ENCODE peak calls at places on chromosomes 12 and 14, in six cellular contexts. Z is psoas muscle; T is uterus; R is Caco-2; F is testis; K is CD8-positive, alpha-beta T cell. W is an unnamed sample.

GRCh38 chr14:50974118-50974517 is 29.8 kb upstream of the PYGL start:
- DNase-seq in Z (peak), T (no peak), R (no peak), F (no peak), K (no peak), W (no peak)

GRCh38 chr14:100056964-100057817 is 8.0 kb upstream of the EVL start:
- DNase-seq in Z (no peak), T (no peak), R (peak), F (no peak), K (no peak), W (peak)

GRCh38 chr14:76828339-76829015 is 2.3 kb downstream of the LRRC74A start:
- DNase-seq in Z (no peak), T (no peak), R (no peak), F (no peak), K (no peak), W (no peak)

GRCh38 chr14:67710209-67710608 is 8.5 kb downstream of the RDH12 start:
- DNase-seq in Z (no peak), T (no peak), R (peak), F (no peak), K (no peak), W (peak)

GRCh38 chr14:68627868-68628604 is 164.8 kb downstream of the ZFP36L1 start:
- DNase-seq in Z (no peak), T (no peak), R (peak), F (peak), K (peak), W (peak)

GRCh38 chr12:22683131-22683530 is 58.2 kb downstream of the ETNK1 start:
- DNase-seq in Z (no peak), T (no peak), R (no peak), F (peak), K (no peak), W (no peak)

GRCh38 chr12:114729731-114730130 is 45.8 kb upstream of the TBX3 start:
- DNase-seq in Z (no peak), T (no peak), R (no peak), F (no peak), K (no peak), W (no peak)

GRCh38 chr14:56650977-56651376 is 71.4 kb downstream of the TMEM260 start:
- DNase-seq in Z (no peak), T (no peak), R (no peak), F (no peak), K (no peak), W (no peak)

GRCh38 chr12:53268009-53268636 is at the start of gene ESPL1:
- DNase-seq in Z (peak), T (peak), R (peak), F (peak), K (peak), W (peak)

GRCh38 chr12:115209230-115209629 is 525.3 kb upstream of the TBX3 start:
- DNase-seq in Z (no peak), T (no peak), R (no peak), F (no peak), K (no peak), W (no peak)

GRCh38 chr14:77903233-77903632 is 103.3 kb downstream of the ADCK1 start:
- DNase-seq in Z (no peak), T (no peak), R (no peak), F (no peak), K (no peak), W (no peak)

GRCh38 chr14:24250354-24250753 is 7.9 kb upstream of the TINF2 start:
- DNase-seq in Z (no peak), T (no peak), R (no peak), F (no peak), K (no peak), W (no peak)

GRCh38 chr12:45051490-45052105 is 699 bp upstream of the DBX2 start:
- DNase-seq in Z (no peak), T (no peak), R (no peak), F (no peak), K (no peak), W (no peak)

GRCh38 chr14:57380935-57381334 is 9.5 kb upstream of the NAA30 start:
- DNase-seq in Z (no peak), T (no peak), R (no peak), F (no peak), K (no peak), W (no peak)

GRCh38 chr14:69572634-69573135 is 2.0 kb downstream of the CCDC177 start:
- DNase-seq in Z (no peak), T (no peak), R (no peak), F (no peak), K (no peak), W (no peak)

GRCh38 chr14:77681196-77682157 is 26.3 kb downstream of the ALKBH1 start:
- DNase-seq in Z (no peak), T (no peak), R (peak), F (no peak), K (no peak), W (no peak)

GRCh38 chr12:47725893-47726292 is 603 bp upstream of the ENDOU start:
- DNase-seq in Z (no peak), T (no peak), R (no peak), F (no peak), K (no peak), W (peak)

GRCh38 chr12:54033980-54034783 is 1.3 kb downstream of the HOXC5 start:
- DNase-seq in Z (peak), T (no peak), R (peak), F (no peak), K (no peak), W (no peak)

GRCh38 chr14:35351897-35352273 is 52.7 kb downstream of the NFKBIA start:
- DNase-seq in Z (no peak), T (no peak), R (no peak), F (no peak), K (no peak), W (no peak)

DNA sequence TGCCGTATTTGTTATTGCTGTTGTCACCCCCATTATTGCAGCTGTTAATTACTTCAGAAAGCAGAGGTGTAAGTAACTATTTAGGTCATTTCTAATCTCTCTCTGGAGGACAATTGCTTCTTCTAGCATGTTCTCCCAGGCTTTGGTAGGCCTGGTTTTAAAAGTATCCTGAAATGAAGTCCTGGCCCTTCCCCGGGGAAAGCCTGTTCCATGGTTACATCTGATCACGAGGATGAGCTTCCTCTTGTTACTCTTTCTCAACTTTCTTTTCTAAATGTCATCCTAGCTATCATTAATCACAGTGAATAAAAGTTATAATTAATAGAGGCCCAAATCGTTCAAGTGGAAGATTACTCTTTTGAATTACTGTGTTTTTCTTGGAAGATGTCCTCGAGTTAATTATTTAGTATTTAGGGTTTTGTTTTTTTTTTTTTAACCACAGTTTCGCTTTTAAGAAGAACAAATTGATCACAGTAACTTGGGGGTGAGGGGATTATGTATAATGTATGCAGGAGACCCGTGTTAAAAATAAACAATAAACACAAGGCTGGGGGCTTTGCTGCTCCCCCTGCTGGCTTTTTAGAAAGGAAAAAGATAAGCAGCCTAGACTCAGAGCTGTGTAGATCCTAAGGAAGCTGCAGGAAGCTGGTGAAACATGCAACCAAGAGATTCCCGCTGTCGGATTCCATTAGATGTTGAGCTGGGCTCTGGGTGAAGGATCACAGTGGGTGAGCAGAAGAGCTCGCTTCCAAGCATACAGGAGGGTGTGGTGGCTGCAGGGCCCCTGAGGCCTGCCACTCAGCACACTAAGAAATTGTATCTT is 420.1 kb downstream of the FUT8 start:
- DNase-seq in Z (no peak), T (no peak), R (no peak), F (peak), K (no peak), W (no peak)
- TF ChIP-seq CTCF in Z (no peak), T (no peak), R (peak), F (no peak), K (no peak), W (no peak)

DNA sequence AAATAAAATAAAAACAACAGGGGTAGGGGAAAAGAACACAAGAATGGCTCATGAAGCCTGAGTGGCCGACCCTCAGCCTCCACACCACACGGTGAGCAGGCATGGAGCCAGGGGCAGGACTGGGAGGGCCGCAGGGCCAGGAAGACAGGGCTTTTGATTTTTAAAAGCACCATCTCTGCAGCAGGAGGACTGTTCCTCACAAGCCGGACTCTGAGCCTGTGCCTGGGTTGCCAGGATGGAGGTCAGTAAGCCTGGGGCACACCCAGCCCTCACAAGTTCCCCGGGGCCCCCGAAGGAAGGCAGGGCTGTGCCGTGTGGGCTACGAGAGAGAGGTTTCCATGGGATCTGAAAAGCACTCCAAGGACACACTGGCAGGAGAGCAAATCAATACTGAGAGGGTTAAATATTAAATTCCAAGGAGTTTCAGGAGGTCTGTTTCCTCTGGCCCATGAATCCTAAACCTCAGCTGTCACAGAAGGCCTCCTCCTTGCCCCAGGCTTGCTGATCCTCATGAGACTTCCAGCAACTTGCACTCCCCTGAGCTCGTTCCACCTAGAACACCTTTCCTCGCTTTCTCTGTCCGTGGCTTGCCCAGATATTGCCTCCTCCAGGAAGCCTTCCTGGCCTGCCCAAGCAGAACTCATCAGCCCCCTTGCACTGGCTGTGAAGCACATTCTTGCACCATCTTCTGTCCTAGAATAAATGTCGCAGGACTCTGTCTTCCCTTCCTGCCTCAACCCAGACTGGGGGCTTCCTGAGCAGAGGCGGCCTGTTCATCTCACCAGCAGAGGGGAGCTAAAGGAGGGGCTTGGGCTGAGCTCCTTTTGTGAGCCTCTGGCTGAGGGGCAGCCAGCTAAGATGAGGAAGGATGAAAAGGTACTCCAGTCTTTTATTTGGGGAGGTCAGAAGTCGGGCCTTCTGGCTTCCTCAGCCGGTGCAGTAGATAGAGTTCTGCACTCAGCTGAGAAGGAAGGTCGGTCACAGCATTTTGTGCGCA is 64.6 kb downstream of the CCDC88C start:
- DNase-seq in Z (no peak), T (no peak), R (no peak), F (no peak), K (no peak), W (no peak)
- H3K4me3 ChIP-seq in Z (no peak), T (no peak), R (no peak), F (no peak), K (no peak), W (no peak)

DNA sequence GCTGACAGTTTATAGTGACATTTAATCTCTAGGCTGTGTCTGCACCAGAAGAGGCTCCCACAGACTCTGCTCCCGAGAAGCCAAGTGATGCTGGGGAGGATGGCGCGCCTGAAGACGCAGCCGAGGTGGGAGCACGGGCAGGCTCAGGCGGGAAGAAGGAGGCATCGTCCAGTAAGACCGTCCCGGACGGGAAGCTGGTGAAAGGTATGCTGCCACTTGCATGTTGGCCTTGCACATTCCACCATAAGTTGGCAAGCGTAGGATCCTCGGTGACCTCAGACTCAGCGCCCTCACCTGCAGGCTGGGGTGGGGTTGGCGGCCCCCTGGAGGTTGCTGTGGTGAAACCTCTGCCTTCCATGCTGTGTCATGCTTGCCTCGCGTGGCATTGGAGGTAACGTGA is 45.6 kb downstream of the SFSWAP start:
- DNase-seq in Z (no peak), T (no peak), R (no peak), F (no peak), K (no peak), W (no peak)
- TF ChIP-seq CTCF in Z (no peak), T (no peak), R (no peak), F (no peak), K (no peak), W (no peak)

DNA sequence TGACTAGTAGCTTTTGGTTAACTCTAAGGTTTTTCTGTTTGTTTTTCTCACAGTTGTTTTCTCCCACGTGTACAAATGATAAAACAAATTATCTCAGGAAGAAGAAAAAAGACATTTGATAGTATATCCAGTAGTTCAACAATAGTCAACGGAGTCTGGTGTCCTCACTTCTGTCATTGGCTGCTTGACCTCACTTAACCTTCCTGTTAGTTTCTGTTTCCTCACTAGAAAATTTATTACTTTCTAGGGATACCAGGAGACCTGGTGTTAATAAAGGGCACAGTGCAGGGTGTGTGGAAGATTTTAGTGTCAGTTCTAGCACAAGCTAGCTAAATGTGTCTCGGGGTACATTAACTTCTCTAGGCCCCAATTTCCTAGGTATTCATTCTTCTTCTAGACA is 116.0 kb downstream of the PRKCH start:
- DNase-seq in Z (no peak), T (no peak), R (no peak), F (no peak), K (no peak), W (no peak)
- H3K4me3 ChIP-seq in Z (no peak), T (no peak), R (no peak), F (no peak), K (no peak), W (no peak)

DNA sequence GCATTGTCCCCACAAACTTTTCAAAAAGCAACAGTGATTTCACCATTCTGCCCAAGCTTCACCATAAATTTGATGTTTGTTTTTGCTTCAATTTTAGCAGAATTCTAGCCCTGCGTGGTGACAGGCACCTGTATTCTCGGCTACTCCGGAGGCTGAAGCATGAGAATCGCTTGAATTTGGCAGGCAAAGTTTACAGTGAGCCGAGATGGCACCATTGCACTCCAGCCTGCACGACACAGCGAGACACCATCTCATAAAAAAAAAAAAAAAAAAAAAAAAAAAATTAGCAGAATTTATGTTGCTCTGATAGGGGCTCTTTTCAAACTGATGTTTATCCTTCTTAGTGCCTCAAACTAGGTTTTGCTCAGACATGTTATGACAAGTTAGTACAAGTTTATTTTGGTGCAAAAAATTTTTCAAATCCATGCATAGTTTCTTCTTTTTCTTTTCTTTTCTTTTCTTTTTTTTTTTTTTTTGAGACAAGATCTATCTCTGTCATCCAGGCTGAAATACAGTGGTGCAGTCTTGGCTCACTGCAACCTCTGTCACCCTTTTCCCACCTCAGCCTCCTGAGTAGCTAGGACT is 24.3 kb downstream of the RASSF3 start:
- DNase-seq in Z (no peak), T (no peak), R (no peak), F (no peak), K (no peak), W (no peak)
- TF ChIP-seq CTCF in Z (no peak), T (no peak), R (no peak), F (no peak), K (no peak), W (no peak)

DNA sequence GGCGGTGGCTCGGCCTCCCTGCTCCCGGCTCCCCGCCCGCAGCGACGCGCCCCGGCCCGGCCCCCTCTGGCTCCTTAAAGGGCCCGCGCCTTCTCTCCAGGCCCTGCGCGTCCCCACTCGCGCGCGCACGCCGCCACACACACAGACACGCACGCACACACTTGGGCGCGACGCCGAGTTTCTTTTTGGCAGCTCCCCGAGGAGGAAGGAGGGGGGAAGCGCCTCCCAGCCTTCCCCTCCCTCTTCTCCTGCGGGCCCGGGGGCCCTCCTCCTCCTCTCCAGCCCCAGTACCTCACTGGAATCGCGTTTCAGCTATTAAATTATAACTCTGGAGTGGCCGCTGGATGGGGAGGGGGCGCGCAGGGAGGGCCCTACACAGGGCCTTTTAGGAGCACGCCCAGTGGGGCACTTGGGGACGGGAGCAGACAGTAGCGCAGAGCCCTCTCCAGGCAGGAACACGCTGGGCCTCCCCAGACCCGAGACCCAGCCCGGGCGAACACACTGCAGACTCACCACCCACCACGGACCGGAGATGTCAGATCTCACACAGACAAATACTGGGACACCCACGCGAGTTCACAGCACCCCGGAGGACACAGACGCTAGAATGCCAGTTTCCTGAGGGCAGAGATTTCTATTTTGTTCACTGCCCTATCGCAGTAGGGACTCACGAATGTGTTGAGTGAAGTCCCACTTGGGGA is 411 bp upstream of the NCOR2 start:
- DNase-seq in Z (peak), T (peak), R (peak), F (peak), K (peak), W (peak)
- H3K4me3 ChIP-seq in Z (peak), T (peak), R (peak), F (peak), K (peak), W (peak)

GRCh38 chr12:78562358-78563205 is 302.0 kb upstream of the SYT1 start:
- DNase-seq in Z (no peak), T (no peak), R (no peak), F (no peak), K (no peak), W (peak)
- TF ChIP-seq CTCF in Z (no peak), T (no peak), R (peak), F (no peak), K (no peak), W (peak)

W was measured in GM12865.